ENCODE peak calls at places on chromosomes 3 and 15, in eight cellular contexts. One of them, this sample, is unnamed.
A peak's percentile ranks its signal among the peaks of the same experiment; 100 is the strongest.

GRCh38 chr3:158260392-158260791 is 150.5 kb downstream of the RSRC1 start:
- DNase-seq in sigmoid colon: no peak
- DNase-seq in Peyer's patch: no peak
- DNase-seq in ovary: no peak
- DNase-seq in IMR-90: no peak
- DNase-seq in uterus: no peak
- DNase-seq in endothelial cell of umbilical vein: no peak
- DNase-seq in right lobe of liver: no peak
- DNase-seq in this sample: no peak

GRCh38 chr3:190780524-190780923 is 82.0 kb downstream of the GMNC start:
- DNase-seq in sigmoid colon: no peak
- DNase-seq in Peyer's patch: no peak
- DNase-seq in ovary: no peak
- DNase-seq in IMR-90: peak; percentile 0
- DNase-seq in uterus: no peak
- DNase-seq in endothelial cell of umbilical vein: no peak
- DNase-seq in right lobe of liver: no peak
- DNase-seq in this sample: no peak

GRCh38 chr3:61560452-61561373 is 658 bp upstream of the PTPRG start:
- DNase-seq in sigmoid colon: peak; percentile 92
- DNase-seq in Peyer's patch: peak; percentile 47
- DNase-seq in ovary: peak; percentile 90
- DNase-seq in IMR-90: peak; percentile 73
- DNase-seq in uterus: peak; percentile 84
- DNase-seq in endothelial cell of umbilical vein: peak; percentile 78
- DNase-seq in right lobe of liver: peak; percentile 91
- DNase-seq in this sample: peak; percentile 78

GRCh38 chr3:183193762-183194701 is 31.5 kb upstream of the LAMP3 start:
- DNase-seq in sigmoid colon: no peak
- DNase-seq in Peyer's patch: no peak
- DNase-seq in ovary: no peak
- DNase-seq in IMR-90: peak; percentile 35
- DNase-seq in uterus: no peak
- DNase-seq in endothelial cell of umbilical vein: no peak
- DNase-seq in right lobe of liver: no peak
- DNase-seq in this sample: no peak

GRCh38 chr3:32959370-32959769 is 7.9 kb downstream of the CCR4 start:
- DNase-seq in sigmoid colon: no peak
- DNase-seq in Peyer's patch: no peak
- DNase-seq in ovary: no peak
- DNase-seq in IMR-90: no peak
- DNase-seq in uterus: no peak
- DNase-seq in endothelial cell of umbilical vein: no peak
- DNase-seq in right lobe of liver: no peak
- DNase-seq in this sample: no peak

GRCh38 chr15:101490408-101490891 is 943 bp upstream of the PCSK6 start:
- DNase-seq in sigmoid colon: no peak
- DNase-seq in Peyer's patch: no peak
- DNase-seq in ovary: no peak
- DNase-seq in IMR-90: no peak
- DNase-seq in uterus: no peak
- DNase-seq in endothelial cell of umbilical vein: no peak
- DNase-seq in right lobe of liver: no peak
- DNase-seq in this sample: no peak

GRCh38 chr15:92749172-92749571 is 93.6 kb upstream of the FAM174B start:
- DNase-seq in sigmoid colon: no peak
- DNase-seq in Peyer's patch: no peak
- DNase-seq in ovary: no peak
- DNase-seq in IMR-90: no peak
- DNase-seq in uterus: no peak
- DNase-seq in endothelial cell of umbilical vein: no peak
- DNase-seq in right lobe of liver: no peak
- DNase-seq in this sample: no peak

GRCh38 chr3:98793971-98794370 is 30.8 kb downstream of the ST3GAL6 start:
- DNase-seq in sigmoid colon: no peak
- DNase-seq in Peyer's patch: no peak
- DNase-seq in ovary: no peak
- DNase-seq in IMR-90: no peak
- DNase-seq in uterus: no peak
- DNase-seq in endothelial cell of umbilical vein: no peak
- DNase-seq in right lobe of liver: no peak
- DNase-seq in this sample: no peak

GRCh38 chr15:41940441-41940857 is 31.9 kb downstream of the EHD4 start:
- DNase-seq in sigmoid colon: no peak
- DNase-seq in Peyer's patch: no peak
- DNase-seq in ovary: no peak
- DNase-seq in IMR-90: peak; percentile 87
- DNase-seq in uterus: no peak
- DNase-seq in endothelial cell of umbilical vein: peak; percentile 92
- DNase-seq in right lobe of liver: no peak
- DNase-seq in this sample: no peak

GRCh38 chr3:24338409-24338808 is 156.2 kb downstream of the THRB start:
- DNase-seq in sigmoid colon: no peak
- DNase-seq in Peyer's patch: no peak
- DNase-seq in ovary: no peak
- DNase-seq in IMR-90: no peak
- DNase-seq in uterus: no peak
- DNase-seq in endothelial cell of umbilical vein: no peak
- DNase-seq in right lobe of liver: no peak
- DNase-seq in this sample: no peak

GRCh38 chr15:75050283-75050682 is 26.9 kb downstream of the PPCDC start:
- DNase-seq in sigmoid colon: no peak
- DNase-seq in Peyer's patch: no peak
- DNase-seq in ovary: no peak
- DNase-seq in IMR-90: no peak
- DNase-seq in uterus: no peak
- DNase-seq in endothelial cell of umbilical vein: no peak
- DNase-seq in right lobe of liver: no peak
- DNase-seq in this sample: no peak
- H3K27me3 ChIP-seq in sigmoid colon: no peaks in the 10 kb centered on the region
- H3K27me3 ChIP-seq in Peyer's patch: no peaks in the 10 kb centered on the region
- H3K27me3 ChIP-seq in ovary: no peaks in the 10 kb centered on the region
- H3K27me3 ChIP-seq in IMR-90: no peaks in the 10 kb centered on the region
- H3K27me3 ChIP-seq in uterus: no peaks in the 10 kb centered on the region
- H3K27me3 ChIP-seq in endothelial cell of umbilical vein: no peaks in the 10 kb centered on the region
- H3K27me3 ChIP-seq in right lobe of liver: no peaks in the 10 kb centered on the region
- H3K27me3 ChIP-seq in this sample: no peaks in the 10 kb centered on the region

GRCh38 chr3:35639251-35640185 is at the start of gene ARPP21:
- DNase-seq in sigmoid colon: peak; percentile 46
- DNase-seq in Peyer's patch: no peak
- DNase-seq in ovary: no peak
- DNase-seq in IMR-90: no peak
- DNase-seq in uterus: no peak
- DNase-seq in endothelial cell of umbilical vein: peak; percentile 15
- DNase-seq in right lobe of liver: peak; percentile 58
- DNase-seq in this sample: no peak
- TF ChIP-seq POLR2A in sigmoid colon: no peak
- TF ChIP-seq POLR2A in Peyer's patch: no peak
- TF ChIP-seq POLR2A in ovary: no peak
- TF ChIP-seq POLR2A in IMR-90: no peak
- TF ChIP-seq POLR2A in uterus: no peak
- TF ChIP-seq POLR2A in endothelial cell of umbilical vein: no peak
- TF ChIP-seq POLR2A in right lobe of liver: peak; percentile 59
- TF ChIP-seq POLR2A in this sample: no peak

DNA sequence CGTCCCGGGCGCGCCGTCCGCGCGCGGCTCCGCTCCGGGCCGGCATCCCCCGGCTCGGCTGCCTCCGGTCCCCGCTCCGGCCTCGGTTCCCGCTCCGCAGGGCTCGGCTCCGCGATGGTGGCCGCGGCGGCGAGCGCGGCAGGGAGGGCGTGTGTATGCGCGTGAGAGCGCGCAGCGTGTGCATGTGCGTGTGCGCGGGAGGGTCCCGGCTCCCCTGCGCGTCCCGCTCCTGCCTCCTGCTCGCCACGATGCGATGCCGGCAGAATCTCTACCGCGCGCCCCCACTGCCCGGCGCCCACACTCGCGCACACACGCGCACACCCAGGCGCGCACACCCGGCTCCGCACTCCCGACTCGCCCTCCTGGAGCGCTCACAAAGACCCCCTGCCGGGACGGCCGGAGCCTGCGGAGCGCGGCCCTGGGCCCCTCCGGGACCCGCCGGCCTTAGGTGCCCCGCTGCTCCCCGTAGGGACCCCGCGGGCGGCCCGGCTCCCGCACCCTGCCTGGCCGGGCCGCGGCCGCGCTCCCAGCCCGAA is 186.6 kb upstream of the LINGO1 start:
- DNase-seq in sigmoid colon: no peak
- DNase-seq in Peyer's patch: no peak
- DNase-seq in ovary: no peak
- DNase-seq in IMR-90: no peak
- DNase-seq in uterus: no peak
- DNase-seq in endothelial cell of umbilical vein: no peak
- DNase-seq in right lobe of liver: no peak
- DNase-seq in this sample: no peak
- H3K27me3 ChIP-seq in sigmoid colon: peaks cover 68% of the 10 kb centered on the region
- H3K27me3 ChIP-seq in Peyer's patch: no peaks in the 10 kb centered on the region
- H3K27me3 ChIP-seq in ovary: no peaks in the 10 kb centered on the region
- H3K27me3 ChIP-seq in IMR-90: peaks cover 83% of the 10 kb centered on the region
- H3K27me3 ChIP-seq in uterus: no peaks in the 10 kb centered on the region
- H3K27me3 ChIP-seq in endothelial cell of umbilical vein: peaks cover 42% of the 10 kb centered on the region
- H3K27me3 ChIP-seq in right lobe of liver: no peaks in the 10 kb centered on the region
- H3K27me3 ChIP-seq in this sample: peaks cover 70% of the 10 kb centered on the region

DNA sequence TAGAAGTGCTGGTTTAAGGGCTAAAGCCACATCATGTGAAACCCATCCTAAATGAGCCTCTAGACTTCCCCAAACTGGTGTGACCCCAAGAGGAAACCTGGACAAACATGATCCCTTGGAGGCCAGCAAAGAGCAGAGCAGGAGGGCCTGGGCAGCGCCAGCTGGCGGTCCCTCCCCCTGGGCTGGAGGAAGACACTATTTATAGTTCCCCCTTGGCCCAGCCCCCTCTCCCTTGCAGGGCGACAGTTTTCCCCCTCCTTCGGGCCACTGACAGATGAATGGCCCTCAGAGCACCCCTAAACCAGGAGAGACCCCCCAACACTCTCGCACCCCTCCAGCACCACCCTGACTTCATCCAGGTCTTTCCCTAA is 2.9 kb downstream of the UCN2 start:
- DNase-seq in sigmoid colon: peak; percentile 76
- DNase-seq in Peyer's patch: no peak
- DNase-seq in ovary: no peak
- DNase-seq in IMR-90: no peak
- DNase-seq in uterus: no peak
- DNase-seq in endothelial cell of umbilical vein: no peak
- DNase-seq in right lobe of liver: no peak
- DNase-seq in this sample: no peak
- TF ChIP-seq POLR2A in sigmoid colon: no peak
- TF ChIP-seq POLR2A in Peyer's patch: no peak
- TF ChIP-seq POLR2A in ovary: no peak
- TF ChIP-seq POLR2A in IMR-90: no peak
- TF ChIP-seq POLR2A in uterus: no peak
- TF ChIP-seq POLR2A in endothelial cell of umbilical vein: no peak
- TF ChIP-seq POLR2A in right lobe of liver: no peak
- TF ChIP-seq POLR2A in this sample: no peak

This sample was measured in transverse colon.